ENCODE peak calls at places on chromosome X, in four cellular contexts. One of them, this sample, is unnamed.

GRCh38 chrX:48957477-48957826 is at the start of gene OTUD5:
- DNase-seq in sigmoid colon: no peak
- DNase-seq in CD4-positive, CD25-positive, alpha-beta regulatory T cell: no peak
- DNase-seq in heart right ventricle: peak; percentile 54
- DNase-seq in this sample: peak; percentile 65

GRCh38 chrX:12709047-12709446 is 82.2 kb upstream of the PRPS2 start:
- DNase-seq in CD4-positive, CD25-positive, alpha-beta regulatory T cell: no peak
- DNase-seq in heart right ventricle: no peak
- DNase-seq in sigmoid colon: no peak
- DNase-seq in this sample: no peak

GRCh38 chrX:41043950-41044349 is 41.3 kb upstream of the USP9X start:
- DNase-seq in CD4-positive, CD25-positive, alpha-beta regulatory T cell: no peak
- DNase-seq in sigmoid colon: no peak
- DNase-seq in heart right ventricle: no peak
- DNase-seq in this sample: no peak

GRCh38 chrX:19897087-19897486 is 9.7 kb upstream of the SH3KBP1 start:
- DNase-seq in CD4-positive, CD25-positive, alpha-beta regulatory T cell: no peak
- DNase-seq in sigmoid colon: no peak
- DNase-seq in heart right ventricle: no peak
- DNase-seq in this sample: no peak

GRCh38 chrX:12978205-12979010 is 3.5 kb downstream of the TMSB4X start:
- DNase-seq in heart right ventricle: peak; percentile 18
- DNase-seq in CD4-positive, CD25-positive, alpha-beta regulatory T cell: peak; percentile 84
- DNase-seq in sigmoid colon: peak; percentile 77
- DNase-seq in this sample: peak; percentile 89

GRCh38 chrX:136759968-136760367 is 20.8 kb downstream of the ARHGEF6 start:
- DNase-seq in CD4-positive, CD25-positive, alpha-beta regulatory T cell: no peak
- DNase-seq in heart right ventricle: no peak
- DNase-seq in sigmoid colon: no peak
- DNase-seq in this sample: no peak

GRCh38 chrX:31293409-31293808 is 221.6 kb upstream of the FTHL17 start:
- DNase-seq in heart right ventricle: no peak
- DNase-seq in sigmoid colon: no peak
- DNase-seq in CD4-positive, CD25-positive, alpha-beta regulatory T cell: no peak
- DNase-seq in this sample: peak; percentile 5

GRCh38 chrX:117120700-117121099 is 657.9 kb upstream of the CT83 start:
- DNase-seq in CD4-positive, CD25-positive, alpha-beta regulatory T cell: no peak
- DNase-seq in heart right ventricle: no peak
- DNase-seq in sigmoid colon: no peak
- DNase-seq in this sample: no peak

GRCh38 chrX:135421537-135421931 is 210 bp upstream of the SMIM10L2A start:
- DNase-seq in heart right ventricle: peak; percentile 89
- DNase-seq in CD4-positive, CD25-positive, alpha-beta regulatory T cell: peak; percentile 82
- DNase-seq in sigmoid colon: peak; percentile 91
- DNase-seq in this sample: peak; percentile 67

DNA sequence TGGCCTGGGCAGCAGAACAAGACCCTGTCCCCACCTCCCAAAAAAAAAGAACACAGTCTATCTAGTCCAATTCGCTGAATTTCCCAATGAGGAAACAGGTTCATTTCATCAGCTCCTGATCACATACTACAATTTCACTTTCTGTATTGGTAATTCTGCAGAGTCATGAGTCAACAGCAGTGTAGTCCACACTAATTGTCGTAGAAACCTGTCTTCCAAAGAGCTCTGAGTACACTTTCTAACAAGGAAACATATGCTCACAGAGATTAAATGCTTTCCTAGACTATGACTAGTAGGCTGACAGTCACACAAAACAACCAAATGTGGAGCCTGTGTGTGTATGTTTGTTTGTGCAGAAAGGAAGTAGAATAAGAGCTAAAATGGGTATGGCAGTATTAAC is 91.8 kb downstream of the GPC4 start:
- DNase-seq in CD4-positive, CD25-positive, alpha-beta regulatory T cell: no peak
- DNase-seq in heart right ventricle: no peak
- DNase-seq in sigmoid colon: no peak
- DNase-seq in this sample: no peak
- H3K4me3 ChIP-seq in CD4-positive, CD25-positive, alpha-beta regulatory T cell: no peak overlapping the region
- H3K4me3 ChIP-seq in heart right ventricle: no peak overlapping the region
- H3K4me3 ChIP-seq in sigmoid colon: no peak overlapping the region
- H3K4me3 ChIP-seq in this sample: no peak overlapping the region

DNA sequence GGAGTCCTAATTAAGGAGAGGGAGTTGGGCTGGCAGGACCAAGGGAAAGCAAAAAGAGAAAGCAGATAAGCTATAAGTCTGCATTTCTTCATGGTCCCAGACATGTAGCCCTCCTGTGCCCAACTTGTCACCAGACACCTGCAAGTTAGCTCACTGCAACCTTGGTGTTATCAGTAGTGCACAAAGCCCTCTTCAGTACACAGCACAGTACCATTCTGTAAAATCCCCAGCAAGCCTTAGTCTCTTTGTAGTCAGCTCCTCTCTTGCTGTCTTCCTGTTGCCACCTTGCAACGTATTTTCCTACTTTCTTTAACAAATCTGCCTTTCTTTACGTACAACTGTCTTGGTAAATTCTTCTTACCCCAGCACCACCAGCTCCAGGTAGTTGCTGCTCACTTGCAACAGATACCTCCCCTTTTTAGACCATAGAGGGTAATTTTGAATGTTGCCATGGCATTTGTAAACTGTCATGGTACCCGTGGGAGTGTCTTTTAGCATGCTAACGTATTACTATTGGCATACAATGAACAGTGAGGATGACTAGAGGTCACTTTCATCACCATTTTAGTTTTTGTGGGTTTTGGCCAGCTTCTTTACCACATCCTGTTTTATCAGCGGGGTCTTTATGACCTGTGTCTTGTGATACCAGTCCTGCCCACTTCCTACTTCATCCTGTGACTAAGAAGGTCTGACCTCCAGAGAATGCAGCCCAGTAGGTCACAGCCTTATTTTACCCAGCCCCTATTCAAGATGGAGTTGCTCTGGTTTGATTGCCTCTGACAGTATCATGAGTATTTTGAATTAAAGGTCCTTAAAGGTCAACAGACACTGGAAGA is 28.3 kb upstream of the AP1S2 start:
- DNase-seq in sigmoid colon: no peak
- DNase-seq in CD4-positive, CD25-positive, alpha-beta regulatory T cell: no peak
- DNase-seq in heart right ventricle: no peak
- DNase-seq in this sample: no peak
- H3K4me3 ChIP-seq in sigmoid colon: no peak overlapping the region
- H3K4me3 ChIP-seq in CD4-positive, CD25-positive, alpha-beta regulatory T cell: no peak overlapping the region
- H3K4me3 ChIP-seq in heart right ventricle: no peak overlapping the region
- H3K4me3 ChIP-seq in this sample: no peak overlapping the region

DNA sequence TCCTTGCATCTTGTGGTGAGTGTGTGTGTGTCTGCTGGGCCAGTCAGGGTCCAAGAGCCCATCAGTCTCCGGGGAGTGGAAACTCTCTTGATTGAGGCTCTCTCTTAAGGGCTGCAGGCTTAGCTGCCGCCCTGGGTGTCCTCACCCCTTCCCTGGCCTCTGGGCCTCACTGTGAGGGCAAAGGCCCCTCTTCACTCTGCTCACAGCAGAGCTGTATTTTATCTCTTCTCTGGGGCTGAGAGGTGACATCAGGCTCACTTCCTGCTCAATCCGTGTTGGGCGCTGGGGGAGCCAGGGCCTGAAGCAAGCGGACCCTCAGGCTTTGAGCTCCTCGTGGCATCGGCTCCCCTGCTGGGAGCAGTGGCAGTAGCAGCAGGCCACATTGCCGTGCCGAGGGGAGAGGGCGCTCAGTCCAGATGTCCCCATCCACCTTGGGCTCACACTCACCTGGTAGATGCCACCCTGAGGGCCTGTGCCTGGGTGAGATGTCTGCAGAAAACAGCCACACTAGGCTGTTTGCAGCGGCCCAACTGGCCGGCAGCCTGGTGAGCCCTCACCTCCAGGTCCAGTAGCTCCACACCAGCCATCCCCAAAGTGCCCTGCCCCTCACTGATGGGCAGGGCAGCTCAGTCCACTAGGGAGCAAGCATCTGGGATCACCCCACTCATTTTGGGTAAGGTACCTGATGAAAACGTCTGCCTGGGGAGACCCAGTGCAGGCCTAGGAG is 24.7 kb upstream of the PRPS1 start:
- DNase-seq in sigmoid colon: no peak
- DNase-seq in CD4-positive, CD25-positive, alpha-beta regulatory T cell: no peak
- DNase-seq in heart right ventricle: no peak
- DNase-seq in this sample: no peak
- H3K4me3 ChIP-seq in sigmoid colon: no peak overlapping the region
- H3K4me3 ChIP-seq in CD4-positive, CD25-positive, alpha-beta regulatory T cell: no peak overlapping the region
- H3K4me3 ChIP-seq in heart right ventricle: no peak overlapping the region
- H3K4me3 ChIP-seq in this sample: no peak overlapping the region

DNA sequence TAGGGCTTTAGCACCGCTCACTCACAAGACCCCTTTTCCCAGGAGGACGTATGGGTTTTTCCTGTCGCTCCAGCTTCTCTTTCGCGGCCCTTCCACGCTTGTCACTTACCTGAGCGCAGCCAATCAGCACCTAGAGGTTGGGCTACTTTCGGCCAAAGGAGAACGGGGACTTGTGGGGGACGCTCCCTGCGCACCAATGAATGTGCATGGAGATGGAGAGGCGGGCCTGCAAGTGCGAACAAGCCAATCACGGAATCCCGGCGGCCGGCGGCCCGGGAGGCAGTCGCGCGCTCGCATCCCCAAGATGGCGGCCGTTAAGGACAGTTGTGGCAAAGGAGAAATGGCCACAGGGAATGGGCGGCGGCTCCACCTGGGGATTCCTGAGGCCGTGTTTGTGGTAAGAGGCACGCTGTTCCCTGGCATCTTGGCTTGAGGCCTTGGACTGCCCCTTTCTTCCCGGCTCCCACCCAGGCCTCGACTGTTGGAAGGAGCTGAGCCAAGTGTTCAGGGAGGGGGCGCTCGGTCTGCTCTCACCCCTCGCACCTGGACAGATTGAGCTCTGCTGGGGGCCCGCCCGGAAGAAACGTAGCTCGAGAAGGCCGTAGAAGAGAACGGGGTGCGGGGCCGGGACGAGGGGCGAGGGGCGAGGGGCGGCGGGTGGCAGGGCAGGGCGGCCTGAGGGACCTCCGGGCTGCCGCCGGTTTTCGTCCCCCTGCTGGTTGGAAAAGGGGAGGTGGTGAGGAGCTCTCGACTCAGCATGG is at the start of gene VBP1:
- DNase-seq in heart right ventricle: peak; percentile 92
- DNase-seq in sigmoid colon: peak; percentile 97
- DNase-seq in CD4-positive, CD25-positive, alpha-beta regulatory T cell: peak; percentile 86
- DNase-seq in this sample: peak; percentile 93
- H3K4me3 ChIP-seq in heart right ventricle: peak within 1 kb of the TSS; percentile 77
- H3K4me3 ChIP-seq in sigmoid colon: peak within 1 kb of the TSS; percentile 56
- H3K4me3 ChIP-seq in CD4-positive, CD25-positive, alpha-beta regulatory T cell: peak within 1 kb of the TSS; percentile 96
- H3K4me3 ChIP-seq in this sample: peak within 1 kb of the TSS; percentile 78